ENCODE peak calls at places on chromosomes 11 and 22, in ten cellular contexts. A is CD8-positive, alpha-beta T cell; F is cardiac fibroblast; J is AG10803; K is bronchial epithelial cell; Z is gastrocnemius medialis; E is CD4-positive, alpha-beta T cell; B is AG04450; D is kidney; Q is A549. P is an unnamed sample.

GRCh38 chr22:48753381-48753730 is 1074.3 kb downstream of the BRD1 start:
- DNase-seq in A (no peak), F (no peak), J (no peak), K (no peak), Z (no peak), E (peak), B (no peak), D (no peak), Q (no peak), P (no peak)

GRCh38 chr22:33405194-33405593 is 347.0 kb upstream of the SYN3 start:
- DNase-seq in A (no peak), F (no peak), J (no peak), K (no peak), Z (no peak), E (no peak), B (no peak), D (no peak), Q (no peak), P (no peak)

GRCh38 chr11:1779806-1780699 is 16.3 kb upstream of the CTSD start:
- DNase-seq in A (no peak), F (no peak), J (no peak), K (no peak), Z (no peak), E (no peak), B (no peak), D (no peak), Q (no peak), P (no peak)

GRCh38 chr11:85086511-85087284 is 540.4 kb downstream of the DLG2 start:
- DNase-seq in A (no peak), F (no peak), J (peak), K (peak), Z (no peak), E (no peak), B (peak), D (no peak), Q (no peak), P (no peak)

GRCh38 chr11:46369458-46370152 is 11.9 kb upstream of the MDK start:
- DNase-seq in A (peak), F (peak), J (peak), K (no peak), Z (no peak), E (peak), B (peak), D (peak), Q (peak), P (no peak)

GRCh38 chr11:84607975-84608787 is 1019.0 kb downstream of the DLG2 start:
- DNase-seq in A (no peak), F (no peak), J (no peak), K (no peak), Z (peak), E (no peak), B (no peak), D (no peak), Q (no peak), P (no peak)

GRCh38 chr22:39360674-39361413 is 11.1 kb downstream of the SYNGR1 start:
- DNase-seq in A (no peak), F (no peak), J (no peak), K (peak), Z (no peak), E (no peak), B (no peak), D (no peak), Q (no peak), P (no peak)

GRCh38 chr11:46711288-46711687 is 7.7 kb upstream of the F2 start:
- DNase-seq in A (no peak), F (peak), J (peak), K (no peak), Z (peak), E (no peak), B (no peak), D (no peak), Q (no peak), P (no peak)

GRCh38 chr11:61969838-61970452 is 2.5 kb upstream of the FTH1 start:
- DNase-seq in A (no peak), F (peak), J (peak), K (peak), Z (no peak), E (no peak), B (no peak), D (no peak), Q (no peak), P (no peak)

GRCh38 chr22:47452184-47452583 is 689.7 kb downstream of the TBC1D22A start:
- DNase-seq in A (no peak), F (no peak), J (no peak), K (no peak), Z (no peak), E (no peak), B (no peak), D (no peak), Q (peak), P (no peak)

GRCh38 chr11:132734217-132734616 is 798.1 kb downstream of the OPCML start:
- DNase-seq in A (no peak), F (no peak), J (peak), K (peak), Z (no peak), E (no peak), B (peak), D (no peak), Q (no peak), P (peak)

GRCh38 chr22:20494978-20495860 is at the start of gene KLHL22:
- DNase-seq in A (peak), F (no peak), J (peak), K (no peak), Z (no peak), E (peak), B (no peak), D (peak), Q (no peak), P (no peak)

GRCh38 chr11:63765688-63766241 is 2.8 kb downstream of the ZFTA start:
- DNase-seq in A (no peak), F (no peak), J (no peak), K (no peak), Z (no peak), E (no peak), B (no peak), D (peak), Q (no peak), P (no peak)

GRCh38 chr11:44327730-44328691 is 18.1 kb upstream of the ALX4 start:
- DNase-seq in A (no peak), F (no peak), J (no peak), K (no peak), Z (no peak), E (no peak), B (no peak), D (peak), Q (no peak), P (no peak)

GRCh38 chr11:59678118-59678812 is 9.4 kb upstream of the PATL1 start:
- DNase-seq in A (no peak), F (peak), J (peak), K (no peak), Z (no peak), E (no peak), B (no peak), D (no peak), Q (no peak), P (no peak)

GRCh38 chr11:12506502-12506921 is 129.1 kb downstream of the PARVA start:
- DNase-seq in A (no peak), F (no peak), J (peak), K (peak), Z (no peak), E (no peak), B (no peak), D (no peak), Q (no peak), P (no peak)

GRCh38 chr11:79237676-79238075 is 203.2 kb downstream of the TENM4 start:
- DNase-seq in A (no peak), F (peak), J (peak), K (peak), Z (no peak), E (no peak), B (peak), D (no peak), Q (no peak), P (peak)

GRCh38 chr22:21992593-21993237 is 10.1 kb upstream of the TOP3B start:
- DNase-seq in A (no peak), F (no peak), J (no peak), K (no peak), Z (no peak), E (no peak), B (no peak), D (no peak), Q (no peak), P (no peak)

GRCh38 chr11:133832096-133833081 is 12.9 kb downstream of the SPATA19 start:
- DNase-seq in A (no peak), F (no peak), J (no peak), K (no peak), Z (no peak), E (no peak), B (no peak), D (no peak), Q (no peak), P (no peak)

GRCh38 chr11:85815186-85815911 is 4.4 kb upstream of the SYTL2 start:
- DNase-seq in A (no peak), F (no peak), J (peak), K (peak), Z (no peak), E (no peak), B (peak), D (no peak), Q (no peak), P (peak)

GRCh38 chr22:50416996-50417395 is 57.8 kb downstream of the SBF1 start:
- DNase-seq in A (no peak), F (no peak), J (no peak), K (no peak), Z (no peak), E (no peak), B (no peak), D (peak), Q (no peak), P (no peak)

GRCh38 chr11:7635137-7635536 is 38.2 kb downstream of the CYB5R2 start:
- DNase-seq in A (no peak), F (no peak), J (no peak), K (no peak), Z (no peak), E (no peak), B (no peak), D (no peak), Q (no peak), P (no peak)

GRCh38 chr11:4890279-4890678 is 8.6 kb downstream of the OR51T1 start:
- DNase-seq in A (no peak), F (peak), J (no peak), K (no peak), Z (no peak), E (no peak), B (no peak), D (no peak), Q (no peak), P (no peak)

GRCh38 chr11:95592455-95592854 is 197.1 kb downstream of the FAM76B start:
- DNase-seq in A (no peak), F (peak), J (no peak), K (no peak), Z (no peak), E (no peak), B (no peak), D (no peak), Q (no peak), P (no peak)

GRCh38 chr11:114257621-114258558 is 38.3 kb upstream of the NNMT start:
- DNase-seq in A (no peak), F (peak), J (no peak), K (peak), Z (peak), E (no peak), B (no peak), D (no peak), Q (no peak), P (no peak)

GRCh38 chr11:47466701-47467250 is 17.8 kb upstream of the RAPSN start:
- DNase-seq in A (no peak), F (peak), J (peak), K (no peak), Z (no peak), E (no peak), B (no peak), D (peak), Q (no peak), P (no peak)

DNA sequence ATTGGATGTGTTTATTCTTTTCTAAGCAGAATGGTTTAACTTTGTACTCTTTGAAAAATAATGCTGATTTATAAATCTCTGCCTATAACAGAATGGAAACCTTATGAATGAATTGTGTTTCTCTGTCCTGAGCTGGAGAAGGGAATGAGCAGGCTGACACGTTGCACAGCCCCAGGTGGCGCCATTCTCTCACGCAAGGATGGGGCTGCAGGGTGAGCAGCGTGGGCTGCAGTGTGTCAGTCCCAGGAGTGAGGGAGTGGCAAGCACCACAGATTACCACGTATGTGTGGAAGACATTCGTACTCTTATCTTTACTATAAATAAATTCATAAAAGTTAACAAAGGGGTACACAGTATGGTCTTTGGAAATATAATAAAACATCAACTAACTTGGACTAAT is 33.4 kb downstream of the FDX1 start:
- DNase-seq in A (no peak), F (peak), J (peak), K (peak), Z (peak), E (no peak), B (peak), D (no peak), Q (no peak), P (no peak)
- TF ChIP-seq CTCF in A (no peak), F (peak), J (peak), K (peak), Z (peak), E (no peak), B (peak), D (peak), Q (peak), P (peak)

GRCh38 chr11:123235687-123236261 is 40.7 kb upstream of the CLMP start:
- DNase-seq in A (no peak), F (peak), J (peak), K (no peak), Z (no peak), E (no peak), B (no peak), D (no peak), Q (no peak), P (no peak)
- TF ChIP-seq CTCF in A (no peak), F (peak), J (peak), K (no peak), Z (no peak), E (no peak), B (peak), D (no peak), Q (no peak), P (no peak)

DNA sequence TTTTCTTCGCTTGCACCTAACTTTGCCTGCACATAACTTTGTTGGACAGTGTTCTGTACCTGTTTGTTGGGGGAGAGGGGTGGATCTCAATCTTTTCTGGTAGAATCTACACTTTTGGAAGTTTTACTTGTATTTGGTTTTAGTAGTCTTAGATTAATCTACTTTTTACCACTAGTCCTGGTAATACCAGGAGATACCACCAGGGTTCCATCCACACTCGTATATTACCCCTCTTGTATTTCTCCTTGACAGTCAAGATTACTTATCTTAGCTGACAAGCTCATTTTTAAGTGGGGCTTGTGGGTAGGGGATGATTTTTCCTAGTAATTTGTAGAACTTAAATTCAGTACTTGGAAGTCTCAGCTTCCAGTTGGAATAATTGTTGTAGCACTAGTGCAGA is 37.3 kb upstream of the TECTA start:
- DNase-seq in A (no peak), F (no peak), J (no peak), K (no peak), Z (no peak), E (no peak), B (no peak), D (no peak), Q (peak), P (no peak)
- TF ChIP-seq CTCF in A (peak), F (peak), J (peak), K (no peak), Z (no peak), E (peak), B (peak), D (no peak), Q (no peak), P (no peak)

GRCh38 chr11:66068923-66069714 is 953 bp upstream of the PACS1 start:
- DNase-seq in A (no peak), F (peak), J (peak), K (peak), Z (peak), E (peak), B (no peak), D (peak), Q (peak), P (no peak)
- TF ChIP-seq CTCF in A (no peak), F (peak), J (peak), K (peak), Z (no peak), E (no peak), B (peak), D (no peak), Q (peak), P (peak)